ENCODE peak calls at places on chromosomes 3 and 15, in nine cellular contexts. B, S, K, N, V, Z, W, I and U are unnamed samples.

GRCh38 chr15:39553947-39554731 is 26.7 kb upstream of the THBS1 start:
- DNase-seq in B (peak; percentile 94), S (no peak), K (no peak), N (no peak), V (no peak), Z (no peak), W (no peak), I (no peak), U (no peak)

GRCh38 chr3:196341142-196341541 is 3.0 kb upstream of the TM4SF19 start:
- DNase-seq in B (no peak), S (no peak), K (no peak), N (peak; percentile 38), V (no peak), Z (no peak), W (peak; percentile 75), I (no peak), U (no peak)

GRCh38 chr15:68499620-68500312 is 67.8 kb upstream of the ITGA11 start:
- DNase-seq in B (no peak), S (no peak), K (peak; percentile 11), N (no peak), V (no peak), Z (no peak), W (no peak), I (no peak), U (no peak)

GRCh38 chr15:101008158-101009139 is 89.3 kb downstream of the LRRK1 start:
- DNase-seq in B (peak; percentile 37), S (peak; percentile 87), K (peak; percentile 79), N (no peak), V (peak; percentile 67), Z (peak; percentile 78), W (peak; percentile 27), I (peak; percentile 94), U (peak; percentile 89)

GRCh38 chr15:73951044-73951561 is 24.8 kb downstream of the LOXL1 start:
- DNase-seq in B (no peak), S (peak; percentile 97), K (peak; percentile 93), N (peak; percentile 94), V (no peak), Z (peak; percentile 93), W (peak; percentile 98), I (peak; percentile 89), U (peak; percentile 95)

GRCh38 chr15:63069616-63069952 is 27.0 kb downstream of the TPM1 start:
- DNase-seq in B (no peak), S (no peak), K (no peak), N (no peak), V (no peak), Z (no peak), W (no peak), I (no peak), U (no peak)

GRCh38 chr3:104982130-104982529 is 384.6 kb upstream of the ALCAM start:
- DNase-seq in B (no peak), S (no peak), K (no peak), N (no peak), V (no peak), Z (no peak), W (no peak), I (no peak), U (no peak)

GRCh38 chr15:64808785-64809453 is 16.5 kb downstream of the PIF1 start:
- DNase-seq in B (no peak), S (no peak), K (no peak), N (no peak), V (no peak), Z (no peak), W (no peak), I (no peak), U (no peak)

GRCh38 chr3:134359121-134360010 is 14.9 kb downstream of the AMOTL2 start:
- DNase-seq in B (no peak), S (no peak), K (no peak), N (no peak), V (no peak), Z (peak; percentile 54), W (no peak), I (no peak), U (no peak)

GRCh38 chr15:79025802-79026201 is 64.8 kb downstream of the RASGRF1 start:
- DNase-seq in B (no peak), S (no peak), K (no peak), N (no peak), V (no peak), Z (no peak), W (no peak), I (no peak), U (no peak)

GRCh38 chr15:79023546-79023890 is 67.1 kb downstream of the RASGRF1 start:
- DNase-seq in B (no peak), S (no peak), K (no peak), N (no peak), V (no peak), Z (no peak), W (no peak), I (no peak), U (no peak)

GRCh38 chr15:79023918-79024317 is 66.7 kb downstream of the RASGRF1 start:
- DNase-seq in B (no peak), S (no peak), K (no peak), N (no peak), V (no peak), Z (no peak), W (no peak), I (no peak), U (no peak)

GRCh38 chr15:79027532-79028410 is 62.8 kb downstream of the RASGRF1 start:
- DNase-seq in B (no peak), S (no peak), K (no peak), N (no peak), V (no peak), Z (no peak), W (no peak), I (no peak), U (no peak)

DNA sequence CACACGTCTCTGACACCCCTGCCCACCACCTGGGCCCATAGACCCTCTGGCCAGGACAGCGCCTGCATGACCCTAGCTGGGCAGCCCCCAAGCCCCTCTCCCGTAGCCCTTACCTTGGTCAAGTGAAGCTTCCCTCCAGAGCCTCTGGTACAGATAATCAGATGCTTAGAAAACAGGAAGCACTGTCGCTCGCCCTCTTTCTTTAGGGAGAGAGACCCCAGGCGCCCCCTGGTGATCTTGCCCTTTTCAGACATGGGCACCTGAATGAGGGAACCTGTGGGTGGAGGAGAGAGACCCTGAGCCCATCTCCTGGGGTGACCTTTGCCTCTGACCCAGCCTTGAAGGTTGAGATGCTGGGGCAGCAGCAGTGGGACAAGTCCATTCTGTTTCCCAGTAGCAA is 65.4 kb downstream of the RASGRF1 start:
- DNase-seq in B (no peak), S (peak; percentile 59), K (no peak), N (no peak), V (no peak), Z (no peak), W (no peak), I (no peak), U (no peak)
- TF ChIP-seq CTCF in B (peak; percentile 22), S (peak; percentile 59), K (no peak), N (no peak), V (no peak), Z (peak; percentile 12), W (no peak), I (no peak), U (no peak)

GRCh38 chr15:87608238-87609028 is 648.1 kb downstream of the NTRK3 start:
- DNase-seq in B (no peak), S (no peak), K (no peak), N (no peak), V (no peak), Z (no peak), W (no peak), I (no peak), U (no peak)
- TF ChIP-seq CTCF in B (no peak), S (no peak), K (no peak), N (no peak), V (no peak), Z (no peak), W (no peak), I (no peak), U (no peak)

GRCh38 chr15:96551196-96551595 is 220.7 kb downstream of the NR2F2 start:
- DNase-seq in B (no peak), S (no peak), K (no peak), N (no peak), V (no peak), Z (no peak), W (no peak), I (no peak), U (no peak)

GRCh38 chr15:96553006-96553405 is 222.5 kb downstream of the NR2F2 start:
- DNase-seq in B (no peak), S (no peak), K (no peak), N (no peak), V (no peak), Z (no peak), W (peak; percentile 2), I (no peak), U (no peak)

GRCh38 chr15:96553931-96554330 is 223.4 kb downstream of the NR2F2 start:
- DNase-seq in B (no peak), S (no peak), K (no peak), N (no peak), V (no peak), Z (no peak), W (no peak), I (no peak), U (no peak)

GRCh38 chr15:96553451-96553850 is 223.0 kb downstream of the NR2F2 start:
- DNase-seq in B (no peak), S (no peak), K (no peak), N (no peak), V (no peak), Z (no peak), W (no peak), I (no peak), U (no peak)

GRCh38 chr15:96551722-96552121 is 221.2 kb downstream of the NR2F2 start:
- DNase-seq in B (no peak), S (no peak), K (no peak), N (no peak), V (no peak), Z (no peak), W (no peak), I (no peak), U (no peak)
- TF ChIP-seq CTCF in B (no peak), S (no peak), K (no peak), N (no peak), V (no peak), Z (no peak), W (no peak), I (no peak), U (no peak)

DNA sequence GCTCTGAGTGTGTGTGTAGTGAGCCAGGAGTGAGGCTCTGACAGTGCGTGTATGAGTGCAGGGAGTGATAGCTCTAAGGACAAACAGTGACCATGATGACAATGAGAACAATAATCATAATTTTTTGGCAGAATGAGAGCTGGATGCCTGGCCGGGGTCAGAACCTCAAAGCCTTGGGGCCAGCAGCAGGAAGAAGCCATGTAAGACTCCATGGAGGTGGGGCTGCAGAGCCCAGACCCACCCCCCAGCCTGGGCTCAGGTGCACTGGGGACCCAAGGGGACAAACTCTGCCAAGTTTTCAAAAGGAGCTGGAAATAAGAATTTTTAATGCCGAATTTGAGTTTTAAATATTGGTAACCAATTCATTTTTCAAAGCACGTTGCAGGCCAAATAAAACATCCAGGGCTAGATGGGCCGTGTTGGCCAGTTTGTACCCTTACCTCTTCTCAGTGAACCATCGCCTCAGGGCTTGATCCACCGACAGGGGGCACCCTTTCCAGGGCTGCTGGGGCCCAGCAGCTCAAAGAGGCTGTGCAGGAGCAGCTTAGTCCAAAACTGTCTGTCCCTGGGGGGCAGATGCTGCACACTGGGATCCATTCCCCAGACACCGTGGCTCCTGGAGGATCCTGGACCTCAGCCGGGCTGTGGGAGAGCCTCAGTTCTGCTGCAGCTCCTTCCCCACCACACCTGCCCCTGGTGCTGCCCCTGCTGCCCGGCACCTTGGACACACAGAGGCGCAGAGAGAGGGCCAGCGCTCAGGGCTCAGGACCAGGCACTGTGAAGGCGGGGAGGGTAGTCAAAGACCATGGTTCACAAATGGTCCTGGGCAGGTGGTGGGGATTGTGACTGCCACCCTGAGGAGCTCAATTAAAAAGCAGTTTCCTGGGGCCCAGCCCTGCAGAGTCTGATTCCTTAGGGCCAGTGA is 86.1 kb upstream of the PRR20G start:
- DNase-seq in B (no peak), S (peak; percentile 47), K (no peak), N (no peak), V (no peak), Z (peak; percentile 1), W (peak; percentile 8), I (peak; percentile 49), U (no peak)
- TF ChIP-seq CTCF in B (peak; percentile 51), S (peak; percentile 65), K (peak; percentile 38), N (peak; percentile 51), V (peak; percentile 86), Z (peak; percentile 41), W (peak; percentile 27), I (peak; percentile 42), U (peak; percentile 41)